ENCODE peak calls at places on chromosomes 1 and 21, in five cellular contexts. One of them, this sample, is unnamed.

GRCh38 chr1:19047373-19047772 is 90.9 kb upstream of the IFFO2 start:
- DNase-seq in transverse colon: no peak
- DNase-seq in stomach: no peak
- DNase-seq in HepG2: no peak
- DNase-seq in sigmoid colon: no peak
- DNase-seq in this sample: peak

GRCh38 chr1:208029381-208030319 is 118.7 kb upstream of the CD34 start:
- DNase-seq in transverse colon: peak
- DNase-seq in stomach: no peak
- DNase-seq in HepG2: no peak
- DNase-seq in sigmoid colon: no peak
- DNase-seq in this sample: no peak

GRCh38 chr21:37266515-37267221 is 466 bp downstream of the VPS26C start:
- DNase-seq in transverse colon: no peak
- DNase-seq in stomach: peak
- DNase-seq in HepG2: peak
- DNase-seq in sigmoid colon: peak
- DNase-seq in this sample: peak

GRCh38 chr1:94272388-94272787 is 35.0 kb upstream of the ARHGAP29 start:
- DNase-seq in transverse colon: no peak
- DNase-seq in stomach: no peak
- DNase-seq in HepG2: no peak
- DNase-seq in sigmoid colon: no peak
- DNase-seq in this sample: no peak

GRCh38 chr1:69994261-69994660 is 211.1 kb downstream of the LRRC40 start:
- DNase-seq in transverse colon: no peak
- DNase-seq in stomach: no peak
- DNase-seq in HepG2: no peak
- DNase-seq in sigmoid colon: no peak
- DNase-seq in this sample: no peak

GRCh38 chr1:221350091-221350490 is 391.8 kb downstream of the DUSP10 start:
- DNase-seq in transverse colon: no peak
- DNase-seq in stomach: no peak
- DNase-seq in HepG2: no peak
- DNase-seq in sigmoid colon: no peak
- DNase-seq in this sample: no peak

GRCh38 chr1:58422436-58422835 is 124.1 kb downstream of the OMA1 start:
- DNase-seq in transverse colon: no peak
- DNase-seq in stomach: no peak
- DNase-seq in HepG2: no peak
- DNase-seq in sigmoid colon: no peak
- DNase-seq in this sample: no peak

GRCh38 chr1:221725683-221726330 is 16.1 kb downstream of the DUSP10 start:
- DNase-seq in transverse colon: no peak
- DNase-seq in stomach: no peak
- DNase-seq in HepG2: no peak
- DNase-seq in sigmoid colon: no peak
- DNase-seq in this sample: no peak

GRCh38 chr1:112544011-112544688 is 35.4 kb downstream of the WNT2B start:
- DNase-seq in transverse colon: no peak
- DNase-seq in stomach: no peak
- DNase-seq in HepG2: peak
- DNase-seq in sigmoid colon: no peak
- DNase-seq in this sample: no peak

GRCh38 chr1:107739183-107739582 is 225.8 kb downstream of the VAV3 start:
- DNase-seq in transverse colon: no peak
- DNase-seq in stomach: no peak
- DNase-seq in HepG2: no peak
- DNase-seq in sigmoid colon: no peak
- DNase-seq in this sample: no peak

GRCh38 chr21:39175154-39175553 is 8.1 kb downstream of the PSMG1 start:
- DNase-seq in transverse colon: no peak
- DNase-seq in stomach: no peak
- DNase-seq in HepG2: no peak
- DNase-seq in sigmoid colon: no peak
- DNase-seq in this sample: no peak

GRCh38 chr1:25556791-25557476 is 13.5 kb downstream of the LDLRAP1 start:
- DNase-seq in transverse colon: peak
- DNase-seq in stomach: no peak
- DNase-seq in HepG2: no peak
- DNase-seq in sigmoid colon: no peak
- DNase-seq in this sample: no peak

GRCh38 chr1:114061431-114061830 is 82.2 kb downstream of the OLFML3 start:
- DNase-seq in transverse colon: no peak
- DNase-seq in stomach: no peak
- DNase-seq in HepG2: no peak
- DNase-seq in sigmoid colon: no peak
- DNase-seq in this sample: no peak

GRCh38 chr1:154624756-154625643 is 17.0 kb upstream of the ADAR start:
- DNase-seq in transverse colon: no peak
- DNase-seq in stomach: no peak
- DNase-seq in HepG2: no peak
- DNase-seq in sigmoid colon: no peak
- DNase-seq in this sample: no peak

GRCh38 chr1:230499496-230499895 is 73.4 kb upstream of the PGBD5 start:
- DNase-seq in transverse colon: no peak
- DNase-seq in stomach: no peak
- DNase-seq in HepG2: no peak
- DNase-seq in sigmoid colon: no peak
- DNase-seq in this sample: no peak

GRCh38 chr1:88801575-88802208 is 89.7 kb downstream of the GTF2B start:
- DNase-seq in transverse colon: no peak
- DNase-seq in stomach: no peak
- DNase-seq in HepG2: no peak
- DNase-seq in sigmoid colon: no peak
- DNase-seq in this sample: no peak

GRCh38 chr1:41827991-41828570 is 90.6 kb downstream of the HIVEP3 start:
- DNase-seq in transverse colon: no peak
- DNase-seq in stomach: no peak
- DNase-seq in HepG2: no peak
- DNase-seq in sigmoid colon: no peak
- DNase-seq in this sample: no peak

GRCh38 chr21:29637126-29637525 is 302.7 kb downstream of the GRIK1 start:
- DNase-seq in transverse colon: no peak
- DNase-seq in stomach: no peak
- DNase-seq in HepG2: no peak
- DNase-seq in sigmoid colon: no peak
- DNase-seq in this sample: no peak

GRCh38 chr1:13757693-13758092 is 57.7 kb downstream of the PRDM2 start:
- DNase-seq in transverse colon: no peak
- DNase-seq in stomach: no peak
- DNase-seq in HepG2: no peak
- DNase-seq in sigmoid colon: no peak
- DNase-seq in this sample: no peak

GRCh38 chr1:43836267-43836951 is 97.2 kb upstream of the ARTN start:
- DNase-seq in transverse colon: peak
- DNase-seq in stomach: peak
- DNase-seq in HepG2: peak
- DNase-seq in sigmoid colon: peak
- DNase-seq in this sample: peak

GRCh38 chr1:43841511-43841910 is 92.1 kb upstream of the ARTN start:
- DNase-seq in transverse colon: no peak
- DNase-seq in stomach: no peak
- DNase-seq in HepG2: no peak
- DNase-seq in sigmoid colon: no peak
- DNase-seq in this sample: no peak

GRCh38 chr1:43842099-43842498 is 91.5 kb upstream of the ARTN start:
- DNase-seq in transverse colon: no peak
- DNase-seq in stomach: no peak
- DNase-seq in HepG2: no peak
- DNase-seq in sigmoid colon: no peak
- DNase-seq in this sample: no peak

GRCh38 chr1:43835141-43836021 is 98.2 kb upstream of the ARTN start:
- DNase-seq in transverse colon: no peak
- DNase-seq in stomach: no peak
- DNase-seq in HepG2: no peak
- DNase-seq in sigmoid colon: no peak
- DNase-seq in this sample: no peak

DNA sequence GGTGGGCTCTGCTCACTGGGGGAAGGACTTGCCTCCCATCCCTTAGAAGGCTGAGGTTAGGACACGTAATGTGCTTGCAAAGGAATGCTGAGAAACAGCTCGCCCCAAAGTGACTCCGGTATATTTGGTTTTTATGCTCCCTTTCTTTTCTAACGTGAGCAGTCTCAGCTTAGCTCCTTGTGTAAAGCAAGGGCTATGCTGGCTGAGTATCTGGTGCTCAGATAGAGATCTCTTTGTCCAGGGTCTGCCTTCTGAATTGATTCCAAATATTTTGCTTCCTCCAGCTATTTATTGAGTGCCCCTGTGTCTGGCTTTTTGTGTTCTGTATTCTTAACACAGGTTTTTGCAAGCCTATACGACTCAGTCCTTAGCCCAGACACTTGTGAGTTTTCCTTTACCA is 94.5 kb upstream of the ARTN start:
- DNase-seq in transverse colon: no peak
- DNase-seq in stomach: no peak
- DNase-seq in HepG2: no peak
- DNase-seq in sigmoid colon: no peak
- DNase-seq in this sample: no peak
- H3K4me3 ChIP-seq in transverse colon: no peak
- H3K4me3 ChIP-seq in stomach: no peak
- H3K4me3 ChIP-seq in HepG2: no peak
- H3K4me3 ChIP-seq in sigmoid colon: no peak
- H3K4me3 ChIP-seq in this sample: no peak

DNA sequence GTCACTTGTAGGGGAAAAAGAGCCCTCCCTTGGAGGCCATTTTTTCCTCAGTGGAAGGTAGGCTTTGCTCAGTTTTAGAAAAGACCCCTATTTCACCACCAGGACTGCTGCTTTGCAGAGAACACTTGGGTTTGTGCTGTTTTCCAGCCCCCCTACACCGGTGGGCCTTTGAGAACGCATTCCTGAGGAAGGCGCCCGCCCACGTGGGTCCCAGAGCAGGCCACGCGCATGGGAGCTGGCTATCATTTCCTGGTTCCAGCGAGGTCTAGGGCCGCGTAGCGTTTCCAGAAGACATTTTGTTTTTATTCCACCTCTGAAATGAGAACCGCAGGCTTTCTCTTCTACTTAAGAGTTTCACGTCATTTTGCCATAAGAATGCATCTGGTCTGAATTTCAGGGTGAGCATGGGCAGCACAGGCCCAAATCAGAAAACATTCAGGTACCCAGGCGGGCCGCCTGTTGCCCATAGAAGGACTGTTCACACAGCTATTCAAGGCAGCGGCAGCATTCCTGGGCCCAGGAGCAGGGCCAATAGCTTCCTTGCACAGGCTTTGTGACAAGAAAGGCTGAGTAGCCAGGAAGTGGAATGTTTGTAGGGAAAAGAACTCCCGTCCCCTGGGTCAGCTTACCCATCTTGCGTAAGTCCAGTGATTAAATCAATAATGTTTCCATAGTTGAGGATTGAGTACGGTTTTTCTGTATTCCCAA is 1.3 kb upstream of the KLHL21 start:
- DNase-seq in transverse colon: peak
- DNase-seq in stomach: peak
- DNase-seq in HepG2: peak
- DNase-seq in sigmoid colon: peak
- DNase-seq in this sample: peak
- TF ChIP-seq POLR2AphosphoS5 in transverse colon: peak
- TF ChIP-seq POLR2AphosphoS5 in stomach: peak
- TF ChIP-seq POLR2AphosphoS5 in HepG2: peak
- TF ChIP-seq POLR2AphosphoS5 in sigmoid colon: peak
- TF ChIP-seq POLR2AphosphoS5 in this sample: no peak

GRCh38 chr1:183414365-183414764 is 3.8 kb downstream of the NMNAT2 start:
- DNase-seq in transverse colon: no peak
- DNase-seq in stomach: no peak
- DNase-seq in HepG2: no peak
- DNase-seq in sigmoid colon: no peak
- DNase-seq in this sample: no peak

GRCh38 chr1:183419399-183419798 is 1.2 kb upstream of the NMNAT2 start:
- DNase-seq in transverse colon: no peak
- DNase-seq in stomach: no peak
- DNase-seq in HepG2: no peak
- DNase-seq in sigmoid colon: no peak
- DNase-seq in this sample: no peak

GRCh38 chr1:183417691-183418491 is at the start of gene NMNAT2:
- DNase-seq in transverse colon: no peak
- DNase-seq in stomach: no peak
- DNase-seq in HepG2: no peak
- DNase-seq in sigmoid colon: peak
- DNase-seq in this sample: no peak

GRCh38 chr1:183418696-183419095 is 516 bp upstream of the NMNAT2 start:
- DNase-seq in transverse colon: no peak
- DNase-seq in stomach: no peak
- DNase-seq in HepG2: no peak
- DNase-seq in sigmoid colon: no peak
- DNase-seq in this sample: no peak

DNA sequence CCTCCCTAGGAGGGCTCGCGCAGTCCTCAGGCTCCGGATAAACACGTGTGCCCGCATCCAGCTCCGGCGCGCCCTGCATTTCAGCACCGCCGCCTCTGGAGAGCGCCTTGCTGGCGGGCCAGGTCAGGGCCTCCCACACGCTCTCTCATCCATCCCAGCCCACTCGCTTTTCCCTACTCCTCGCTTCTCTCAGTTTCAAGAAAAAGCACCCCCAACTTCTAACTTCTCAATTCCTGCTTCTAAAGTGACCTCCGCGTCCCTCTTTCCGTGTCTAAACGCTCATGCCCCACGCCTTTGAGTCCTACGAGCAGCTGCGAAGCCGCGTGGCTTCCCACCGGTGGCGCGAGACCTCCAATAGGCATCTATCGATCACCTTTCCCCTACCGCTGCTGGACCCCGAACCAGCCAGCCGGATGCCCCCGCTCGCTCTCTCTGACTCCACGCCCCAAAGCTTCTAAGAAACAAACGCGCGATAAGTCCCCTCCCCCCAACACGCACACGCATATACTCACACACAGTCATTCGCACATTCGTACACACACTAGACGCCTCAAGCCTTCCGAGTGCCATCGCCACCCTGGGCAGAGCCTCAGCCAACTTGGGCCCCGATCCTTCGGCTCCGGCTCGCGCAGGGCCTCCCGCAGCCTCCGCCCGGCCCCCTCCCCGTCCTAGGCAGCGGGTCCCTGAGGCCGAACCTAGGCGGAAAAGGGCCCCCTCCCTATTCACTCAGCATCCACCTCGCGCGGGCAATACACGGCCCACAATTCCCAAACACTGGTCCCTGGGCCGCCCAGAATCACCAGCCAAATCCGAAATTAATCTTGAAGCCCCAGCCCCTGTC is 1.1 kb downstream of the NMNAT2 start:
- DNase-seq in transverse colon: peak
- DNase-seq in stomach: peak
- DNase-seq in HepG2: no peak
- DNase-seq in sigmoid colon: peak
- DNase-seq in this sample: peak
- H3K4me3 ChIP-seq in transverse colon: peak
- H3K4me3 ChIP-seq in stomach: peak
- H3K4me3 ChIP-seq in HepG2: no peak
- H3K4me3 ChIP-seq in sigmoid colon: peak
- H3K4me3 ChIP-seq in this sample: peak

GRCh38 chr1:7093297-7093696 is 308.0 kb downstream of the CAMTA1 start:
- DNase-seq in transverse colon: no peak
- DNase-seq in stomach: no peak
- DNase-seq in HepG2: no peak
- DNase-seq in sigmoid colon: no peak
- DNase-seq in this sample: no peak
- TF ChIP-seq POLR2AphosphoS5 in transverse colon: no peak
- TF ChIP-seq POLR2AphosphoS5 in stomach: no peak
- TF ChIP-seq POLR2AphosphoS5 in HepG2: no peak
- TF ChIP-seq POLR2AphosphoS5 in sigmoid colon: no peak
- TF ChIP-seq POLR2AphosphoS5 in this sample: no peak

This sample was measured in spleen.